ENCODE peak calls at places on chromosomes 7 and 10, in seven cellular contexts. One of them, this sample, is unnamed.

GRCh38 chr10:119546009-119546408 is 3.5 kb upstream of the RGS10 start:
- DNase-seq in activated CD4-positive, alpha-beta T cell treated with anti-CD3 and anti-CD28 coated beads, Interleukin-2, amount 50 U/mL, for 24 hours: no peak
- DNase-seq in HCEC 1CT: no peak
- DNase-seq in globus pallidus: no peak
- DNase-seq in cardiac fibroblast: peak; percentile 28
- DNase-seq in adrenal gland: no peak
- DNase-seq in EH: peak; percentile 62
- DNase-seq in this sample: peak; percentile 62

GRCh38 chr7:101999420-101999819 is 182.0 kb downstream of the CUX1 start:
- DNase-seq in adrenal gland: no peak
- DNase-seq in activated CD4-positive, alpha-beta T cell treated with anti-CD3 and anti-CD28 coated beads, Interleukin-2, amount 50 U/mL, for 24 hours: no peak
- DNase-seq in HCEC 1CT: no peak
- DNase-seq in globus pallidus: no peak
- DNase-seq in EH: no peak
- DNase-seq in cardiac fibroblast: no peak
- DNase-seq in this sample: no peak

GRCh38 chr10:21528452-21529235 is 3.2 kb upstream of the SKIDA1 start:
- DNase-seq in adrenal gland: no peak
- DNase-seq in cardiac fibroblast: no peak
- DNase-seq in globus pallidus: peak; percentile 60
- DNase-seq in HCEC 1CT: peak; percentile 8
- DNase-seq in EH: no peak
- DNase-seq in activated CD4-positive, alpha-beta T cell treated with anti-CD3 and anti-CD28 coated beads, Interleukin-2, amount 50 U/mL, for 24 hours: no peak
- DNase-seq in this sample: no peak

GRCh38 chr7:55132890-55133551 is 114.2 kb downstream of the EGFR start:
- DNase-seq in HCEC 1CT: peak; percentile 99
- DNase-seq in cardiac fibroblast: peak; percentile 94
- DNase-seq in globus pallidus: no peak
- DNase-seq in activated CD4-positive, alpha-beta T cell treated with anti-CD3 and anti-CD28 coated beads, Interleukin-2, amount 50 U/mL, for 24 hours: no peak
- DNase-seq in EH: peak; percentile 99
- DNase-seq in adrenal gland: peak; percentile 74
- DNase-seq in this sample: peak; percentile 100

GRCh38 chr10:91220954-91221696 is 662 bp downstream of the PCGF5 start:
- DNase-seq in adrenal gland: peak; percentile 48
- DNase-seq in EH: peak; percentile 50
- DNase-seq in cardiac fibroblast: peak; percentile 23
- DNase-seq in HCEC 1CT: peak; percentile 33
- DNase-seq in globus pallidus: peak; percentile 33
- DNase-seq in activated CD4-positive, alpha-beta T cell treated with anti-CD3 and anti-CD28 coated beads, Interleukin-2, amount 50 U/mL, for 24 hours: no peak
- DNase-seq in this sample: peak; percentile 41

GRCh38 chr10:118243907-118244306 is 98.2 kb downstream of the FAM204A start:
- DNase-seq in EH: no peak
- DNase-seq in globus pallidus: no peak
- DNase-seq in HCEC 1CT: no peak
- DNase-seq in adrenal gland: no peak
- DNase-seq in activated CD4-positive, alpha-beta T cell treated with anti-CD3 and anti-CD28 coated beads, Interleukin-2, amount 50 U/mL, for 24 hours: no peak
- DNase-seq in cardiac fibroblast: no peak
- DNase-seq in this sample: no peak

GRCh38 chr10:19977097-19977521 is 160.9 kb downstream of the PLXDC2 start:
- DNase-seq in adrenal gland: no peak
- DNase-seq in globus pallidus: no peak
- DNase-seq in activated CD4-positive, alpha-beta T cell treated with anti-CD3 and anti-CD28 coated beads, Interleukin-2, amount 50 U/mL, for 24 hours: no peak
- DNase-seq in EH: no peak
- DNase-seq in HCEC 1CT: no peak
- DNase-seq in cardiac fibroblast: peak; percentile 24
- DNase-seq in this sample: no peak

GRCh38 chr7:69476416-69476815 is 121.9 kb upstream of the AUTS2 start:
- DNase-seq in EH: no peak
- DNase-seq in activated CD4-positive, alpha-beta T cell treated with anti-CD3 and anti-CD28 coated beads, Interleukin-2, amount 50 U/mL, for 24 hours: no peak
- DNase-seq in HCEC 1CT: no peak
- DNase-seq in cardiac fibroblast: peak; percentile 3
- DNase-seq in globus pallidus: no peak
- DNase-seq in adrenal gland: no peak
- DNase-seq in this sample: no peak

GRCh38 chr10:86506499-86506898 is 15.1 kb downstream of the WAPL start:
- DNase-seq in globus pallidus: no peak
- DNase-seq in cardiac fibroblast: peak; percentile 17
- DNase-seq in activated CD4-positive, alpha-beta T cell treated with anti-CD3 and anti-CD28 coated beads, Interleukin-2, amount 50 U/mL, for 24 hours: no peak
- DNase-seq in HCEC 1CT: peak; percentile 2
- DNase-seq in adrenal gland: no peak
- DNase-seq in EH: peak; percentile 59
- DNase-seq in this sample: peak; percentile 47

GRCh38 chr7:19747740-19748339 is 25.6 kb downstream of the TMEM196 start:
- DNase-seq in HCEC 1CT: peak; percentile 58
- DNase-seq in cardiac fibroblast: peak; percentile 60
- DNase-seq in activated CD4-positive, alpha-beta T cell treated with anti-CD3 and anti-CD28 coated beads, Interleukin-2, amount 50 U/mL, for 24 hours: no peak
- DNase-seq in EH: peak; percentile 15
- DNase-seq in globus pallidus: peak; percentile 20
- DNase-seq in adrenal gland: no peak
- DNase-seq in this sample: peak; percentile 51

GRCh38 chr10:13099666-13100348 is at the start of gene OPTN:
- DNase-seq in globus pallidus: peak; percentile 83
- DNase-seq in HCEC 1CT: peak; percentile 77
- DNase-seq in EH: peak; percentile 84
- DNase-seq in activated CD4-positive, alpha-beta T cell treated with anti-CD3 and anti-CD28 coated beads, Interleukin-2, amount 50 U/mL, for 24 hours: peak; percentile 57
- DNase-seq in adrenal gland: peak; percentile 86
- DNase-seq in cardiac fibroblast: peak; percentile 81
- DNase-seq in this sample: peak; percentile 82

GRCh38 chr7:144842377-144842851 is 6.6 kb upstream of the TPK1 start:
- DNase-seq in cardiac fibroblast: peak; percentile 61
- DNase-seq in activated CD4-positive, alpha-beta T cell treated with anti-CD3 and anti-CD28 coated beads, Interleukin-2, amount 50 U/mL, for 24 hours: no peak
- DNase-seq in EH: no peak
- DNase-seq in adrenal gland: peak; percentile 47
- DNase-seq in HCEC 1CT: no peak
- DNase-seq in globus pallidus: peak; percentile 33
- DNase-seq in this sample: peak; percentile 21

GRCh38 chr7:373818-374705 is 84.1 kb downstream of the FOXL3 start:
- DNase-seq in EH: no peak
- DNase-seq in HCEC 1CT: no peak
- DNase-seq in cardiac fibroblast: no peak
- DNase-seq in adrenal gland: no peak
- DNase-seq in activated CD4-positive, alpha-beta T cell treated with anti-CD3 and anti-CD28 coated beads, Interleukin-2, amount 50 U/mL, for 24 hours: no peak
- DNase-seq in globus pallidus: no peak
- DNase-seq in this sample: no peak

GRCh38 chr10:3681642-3682554 is 103.1 kb downstream of the KLF6 start:
- DNase-seq in activated CD4-positive, alpha-beta T cell treated with anti-CD3 and anti-CD28 coated beads, Interleukin-2, amount 50 U/mL, for 24 hours: no peak
- DNase-seq in adrenal gland: no peak
- DNase-seq in cardiac fibroblast: no peak
- DNase-seq in HCEC 1CT: no peak
- DNase-seq in EH: no peak
- DNase-seq in globus pallidus: no peak
- DNase-seq in this sample: no peak

GRCh38 chr7:98289333-98289875 is 7.9 kb downstream of the BRI3 start:
- DNase-seq in cardiac fibroblast: no peak
- DNase-seq in globus pallidus: no peak
- DNase-seq in activated CD4-positive, alpha-beta T cell treated with anti-CD3 and anti-CD28 coated beads, Interleukin-2, amount 50 U/mL, for 24 hours: no peak
- DNase-seq in HCEC 1CT: no peak
- DNase-seq in adrenal gland: no peak
- DNase-seq in EH: no peak
- DNase-seq in this sample: no peak

GRCh38 chr7:126202177-126202576 is 1050.6 kb downstream of the GRM8 start:
- DNase-seq in EH: no peak
- DNase-seq in globus pallidus: no peak
- DNase-seq in activated CD4-positive, alpha-beta T cell treated with anti-CD3 and anti-CD28 coated beads, Interleukin-2, amount 50 U/mL, for 24 hours: no peak
- DNase-seq in adrenal gland: no peak
- DNase-seq in cardiac fibroblast: no peak
- DNase-seq in HCEC 1CT: no peak
- DNase-seq in this sample: no peak

GRCh38 chr7:76023002-76023401 is 24.8 kb downstream of the STYXL1 start:
- DNase-seq in adrenal gland: no peak
- DNase-seq in EH: no peak
- DNase-seq in activated CD4-positive, alpha-beta T cell treated with anti-CD3 and anti-CD28 coated beads, Interleukin-2, amount 50 U/mL, for 24 hours: no peak
- DNase-seq in cardiac fibroblast: peak; percentile 7
- DNase-seq in HCEC 1CT: no peak
- DNase-seq in globus pallidus: peak; percentile 40
- DNase-seq in this sample: no peak

GRCh38 chr10:86325158-86325557 is 41.4 kb downstream of the GRID1 start:
- DNase-seq in HCEC 1CT: no peak
- DNase-seq in globus pallidus: no peak
- DNase-seq in activated CD4-positive, alpha-beta T cell treated with anti-CD3 and anti-CD28 coated beads, Interleukin-2, amount 50 U/mL, for 24 hours: no peak
- DNase-seq in adrenal gland: no peak
- DNase-seq in cardiac fibroblast: no peak
- DNase-seq in EH: no peak
- DNase-seq in this sample: no peak

GRCh38 chr7:116610210-116610609 is 61.8 kb upstream of the MET start:
- DNase-seq in EH: peak; percentile 67
- DNase-seq in cardiac fibroblast: peak; percentile 62
- DNase-seq in HCEC 1CT: peak; percentile 83
- DNase-seq in adrenal gland: no peak
- DNase-seq in globus pallidus: no peak
- DNase-seq in activated CD4-positive, alpha-beta T cell treated with anti-CD3 and anti-CD28 coated beads, Interleukin-2, amount 50 U/mL, for 24 hours: no peak
- DNase-seq in this sample: peak; percentile 77

GRCh38 chr7:137592232-137592896 is 248.8 kb upstream of the PTN start:
- DNase-seq in cardiac fibroblast: peak; percentile 88
- DNase-seq in activated CD4-positive, alpha-beta T cell treated with anti-CD3 and anti-CD28 coated beads, Interleukin-2, amount 50 U/mL, for 24 hours: no peak
- DNase-seq in globus pallidus: peak; percentile 63
- DNase-seq in HCEC 1CT: peak; percentile 80
- DNase-seq in adrenal gland: peak; percentile 58
- DNase-seq in EH: peak; percentile 81
- DNase-seq in this sample: peak; percentile 72

GRCh38 chr10:89327803-89328441 is at the start of gene IFIT3:
- DNase-seq in cardiac fibroblast: peak; percentile 96
- DNase-seq in adrenal gland: peak; percentile 77
- DNase-seq in EH: peak; percentile 96
- DNase-seq in HCEC 1CT: peak; percentile 93
- DNase-seq in globus pallidus: peak; percentile 85
- DNase-seq in activated CD4-positive, alpha-beta T cell treated with anti-CD3 and anti-CD28 coated beads, Interleukin-2, amount 50 U/mL, for 24 hours: no peak
- DNase-seq in this sample: peak; percentile 93

GRCh38 chr7:134435161-134435920 is 23.6 kb downstream of the AKR1B1 start:
- DNase-seq in activated CD4-positive, alpha-beta T cell treated with anti-CD3 and anti-CD28 coated beads, Interleukin-2, amount 50 U/mL, for 24 hours: no peak
- DNase-seq in globus pallidus: no peak
- DNase-seq in cardiac fibroblast: no peak
- DNase-seq in EH: peak; percentile 83
- DNase-seq in adrenal gland: peak; percentile 80
- DNase-seq in HCEC 1CT: peak; percentile 83
- DNase-seq in this sample: peak; percentile 69

GRCh38 chr10:76632158-76633051 is 1005.2 kb downstream of the KCNMA1 start:
- DNase-seq in globus pallidus: no peak
- DNase-seq in activated CD4-positive, alpha-beta T cell treated with anti-CD3 and anti-CD28 coated beads, Interleukin-2, amount 50 U/mL, for 24 hours: no peak
- DNase-seq in adrenal gland: peak; percentile 13
- DNase-seq in HCEC 1CT: peak; percentile 3
- DNase-seq in cardiac fibroblast: no peak
- DNase-seq in EH: peak; percentile 9
- DNase-seq in this sample: peak; percentile 15

GRCh38 chr7:112152186-112152585 is 54.0 kb downstream of the DOCK4 start:
- DNase-seq in activated CD4-positive, alpha-beta T cell treated with anti-CD3 and anti-CD28 coated beads, Interleukin-2, amount 50 U/mL, for 24 hours: no peak
- DNase-seq in HCEC 1CT: no peak
- DNase-seq in EH: no peak
- DNase-seq in globus pallidus: no peak
- DNase-seq in cardiac fibroblast: no peak
- DNase-seq in adrenal gland: no peak
- DNase-seq in this sample: no peak

GRCh38 chr10:112565434-112566053 is 118.5 kb downstream of the VTI1A start:
- DNase-seq in globus pallidus: peak; percentile 75
- DNase-seq in adrenal gland: peak; percentile 63
- DNase-seq in activated CD4-positive, alpha-beta T cell treated with anti-CD3 and anti-CD28 coated beads, Interleukin-2, amount 50 U/mL, for 24 hours: no peak
- DNase-seq in HCEC 1CT: peak; percentile 68
- DNase-seq in EH: peak; percentile 75
- DNase-seq in cardiac fibroblast: peak; percentile 86
- DNase-seq in this sample: peak; percentile 72

GRCh38 chr10:93309062-93309461 is 173.1 kb downstream of the MYOF start:
- DNase-seq in adrenal gland: peak; percentile 41
- DNase-seq in activated CD4-positive, alpha-beta T cell treated with anti-CD3 and anti-CD28 coated beads, Interleukin-2, amount 50 U/mL, for 24 hours: no peak
- DNase-seq in globus pallidus: no peak
- DNase-seq in HCEC 1CT: peak; percentile 14
- DNase-seq in cardiac fibroblast: peak; percentile 77
- DNase-seq in EH: peak; percentile 54
- DNase-seq in this sample: no peak

GRCh38 chr7:13687500-13687899 is 302.0 kb downstream of the ETV1 start:
- DNase-seq in cardiac fibroblast: no peak
- DNase-seq in EH: no peak
- DNase-seq in activated CD4-positive, alpha-beta T cell treated with anti-CD3 and anti-CD28 coated beads, Interleukin-2, amount 50 U/mL, for 24 hours: no peak
- DNase-seq in adrenal gland: no peak
- DNase-seq in HCEC 1CT: no peak
- DNase-seq in globus pallidus: no peak
- DNase-seq in this sample: no peak

GRCh38 chr7:83579740-83580139 is 69.2 kb downstream of the SEMA3E start:
- DNase-seq in activated CD4-positive, alpha-beta T cell treated with anti-CD3 and anti-CD28 coated beads, Interleukin-2, amount 50 U/mL, for 24 hours: no peak
- DNase-seq in EH: peak; percentile 1
- DNase-seq in HCEC 1CT: peak; percentile 46
- DNase-seq in adrenal gland: no peak
- DNase-seq in cardiac fibroblast: peak; percentile 16
- DNase-seq in globus pallidus: no peak
- DNase-seq in this sample: peak; percentile 6

GRCh38 chr10:23095404-23095965 is at the start of gene MSRB2:
- DNase-seq in EH: peak; percentile 97
- DNase-seq in cardiac fibroblast: peak; percentile 98
- DNase-seq in HCEC 1CT: peak; percentile 93
- DNase-seq in activated CD4-positive, alpha-beta T cell treated with anti-CD3 and anti-CD28 coated beads, Interleukin-2, amount 50 U/mL, for 24 hours: peak; percentile 59
- DNase-seq in globus pallidus: peak; percentile 96
- DNase-seq in adrenal gland: peak; percentile 95
- DNase-seq in this sample: peak; percentile 95

GRCh38 chr10:33010132-33011037 is 52.4 kb upstream of the ITGB1 start:
- DNase-seq in activated CD4-positive, alpha-beta T cell treated with anti-CD3 and anti-CD28 coated beads, Interleukin-2, amount 50 U/mL, for 24 hours: no peak
- DNase-seq in globus pallidus: no peak
- DNase-seq in cardiac fibroblast: peak; percentile 84
- DNase-seq in adrenal gland: no peak
- DNase-seq in EH: peak; percentile 95
- DNase-seq in HCEC 1CT: peak; percentile 81
- DNase-seq in this sample: peak; percentile 94

GRCh38 chr7:45013465-45013967 is 13.5 kb downstream of the CCM2 start:
- DNase-seq in cardiac fibroblast: no peak
- DNase-seq in HCEC 1CT: no peak
- DNase-seq in adrenal gland: no peak
- DNase-seq in activated CD4-positive, alpha-beta T cell treated with anti-CD3 and anti-CD28 coated beads, Interleukin-2, amount 50 U/mL, for 24 hours: no peak
- DNase-seq in globus pallidus: no peak
- DNase-seq in EH: no peak
- DNase-seq in this sample: no peak

GRCh38 chr7:1024331-1024761 is 20.0 kb upstream of the GPR146 start:
- DNase-seq in cardiac fibroblast: no peak
- DNase-seq in adrenal gland: no peak
- DNase-seq in HCEC 1CT: no peak
- DNase-seq in activated CD4-positive, alpha-beta T cell treated with anti-CD3 and anti-CD28 coated beads, Interleukin-2, amount 50 U/mL, for 24 hours: no peak
- DNase-seq in globus pallidus: no peak
- DNase-seq in EH: no peak
- DNase-seq in this sample: no peak

GRCh38 chr7:157086508-157087187 is 52.1 kb upstream of the UBE3C start:
- DNase-seq in activated CD4-positive, alpha-beta T cell treated with anti-CD3 and anti-CD28 coated beads, Interleukin-2, amount 50 U/mL, for 24 hours: no peak
- DNase-seq in cardiac fibroblast: no peak
- DNase-seq in adrenal gland: no peak
- DNase-seq in globus pallidus: no peak
- DNase-seq in EH: no peak
- DNase-seq in HCEC 1CT: no peak
- DNase-seq in this sample: no peak

This sample was measured in EL.